ENCODE peak calls at places on chromosomes 11 and 22, in seven cellular contexts. V is RPMI7951, I is HTR-8/SVneo, K is GM12891, E is head of caudate nucleus, Q is HS-27A, L is T follicular helper cell. T is an unnamed sample.

GRCh38 chr22:29156507-29156906 is 49.2 kb upstream of the EMID1 start:
- DNase-seq in E (no peak), L (no peak), I (peak), V (no peak), Q (no peak), K (no peak), T (peak)

GRCh38 chr22:46479046-46479445 is 58.4 kb downstream of the CELSR1 start:
- DNase-seq in V (no peak), L (no peak), K (no peak), E (no peak), Q (no peak), I (no peak), T (no peak)

GRCh38 chr22:31846161-31847115 is 92.6 kb downstream of the DEPDC5 start:
- DNase-seq in E (no peak), Q (no peak), K (no peak), V (peak), I (no peak), L (no peak), T (peak)

GRCh38 chr11:124518900-124519541 is 24.4 kb downstream of the OR8B12 start:
- DNase-seq in L (no peak), Q (no peak), E (no peak), V (peak), I (no peak), K (no peak), T (no peak)

GRCh38 chr11:64161037-64161436 is 4.9 kb downstream of the MACROD1 start:
- DNase-seq in K (no peak), E (no peak), V (no peak), L (no peak), I (no peak), Q (no peak), T (no peak)

GRCh38 chr11:1335811-1336761 is 26.7 kb upstream of the TOLLIP start:
- DNase-seq in I (peak), Q (no peak), E (peak), V (peak), K (no peak), L (peak), T (peak)

GRCh38 chr22:24810043-24810749 is 4.2 kb downstream of the SGSM1 start:
- DNase-seq in Q (no peak), L (no peak), E (peak), I (no peak), V (peak), K (no peak), T (no peak)

GRCh38 chr22:43230983-43231723 is 44.2 kb upstream of the TTLL12 start:
- DNase-seq in V (peak), I (peak), Q (peak), E (peak), L (peak), K (peak), T (peak)

GRCh38 chr11:63609536-63609935 is 4.7 kb downstream of the PLAAT3 start:
- DNase-seq in K (no peak), Q (no peak), V (no peak), I (no peak), E (peak), L (no peak), T (no peak)

GRCh38 chr11:2672553-2673249 is 27.1 kb downstream of the KCNQ1OT1 start:
- DNase-seq in V (no peak), E (peak), K (no peak), L (no peak), I (no peak), Q (no peak), T (peak)

GRCh38 chr22:26438006-26438405 is 8.9 kb downstream of the ASPHD2 start:
- DNase-seq in L (no peak), Q (no peak), V (no peak), I (no peak), E (no peak), K (no peak), T (peak)

GRCh38 chr22:42780070-42780540 is 59.4 kb upstream of the A4GALT start:
- DNase-seq in V (peak), E (no peak), K (no peak), I (peak), Q (peak), L (peak), T (peak)

GRCh38 chr11:73206751-73207280 is 11.3 kb upstream of the P2RY2 start:
- DNase-seq in I (no peak), V (no peak), Q (peak), L (no peak), K (no peak), E (no peak), T (no peak)

GRCh38 chr22:20523118-20523983 is 15.9 kb downstream of the MED15 start:
- DNase-seq in Q (no peak), E (no peak), V (peak), I (no peak), L (no peak), K (no peak), T (no peak)

GRCh38 chr11:9029477-9029876 is 25.7 kb upstream of the NRIP3 start:
- DNase-seq in E (no peak), I (no peak), K (no peak), Q (no peak), V (no peak), L (no peak), T (no peak)

GRCh38 chr11:129791515-129791914 is 24.1 kb upstream of the TMEM45B start:
- DNase-seq in L (no peak), I (no peak), E (no peak), Q (no peak), K (no peak), V (no peak), T (no peak)

GRCh38 chr11:75450826-75451783 is 18.1 kb upstream of the KLHL35 start:
- DNase-seq in E (no peak), L (no peak), K (peak), Q (no peak), I (no peak), V (no peak), T (peak)

GRCh38 chr22:37768273-37768672 is 39.5 kb upstream of the GCAT start:
- DNase-seq in V (no peak), K (no peak), Q (no peak), E (no peak), L (no peak), I (no peak), T (no peak)

GRCh38 chr22:27397036-27397947 is 404.3 kb downstream of the MN1 start:
- DNase-seq in V (no peak), L (no peak), Q (no peak), I (no peak), K (no peak), E (no peak), T (no peak)

GRCh38 chr11:134625151-134625550 is 213.1 kb upstream of the B3GAT1 start:
- DNase-seq in K (no peak), V (no peak), Q (no peak), I (no peak), L (no peak), E (no peak), T (no peak)

GRCh38 chr11:84757711-84758110 is 869.4 kb downstream of the DLG2 start:
- DNase-seq in I (no peak), V (no peak), Q (no peak), K (no peak), L (no peak), E (no peak), T (no peak)

GRCh38 chr11:29184939-29185890 is 831.6 kb downstream of the KCNA4 start:
- DNase-seq in Q (peak), V (peak), K (no peak), I (peak), L (no peak), E (no peak), T (peak)

GRCh38 chr11:19344661-19345518 is 104.1 kb upstream of the E2F8 start:
- DNase-seq in E (peak), V (no peak), Q (no peak), L (no peak), I (peak), K (peak), T (peak)

GRCh38 chr11:85806876-85807275 is 4.1 kb downstream of the SYTL2 start:
- DNase-seq in E (no peak), V (no peak), K (no peak), L (no peak), Q (no peak), I (no peak), T (no peak)

GRCh38 chr22:22578702-22579424 is 19.8 kb upstream of the PRAME start:
- DNase-seq in Q (no peak), L (no peak), K (no peak), I (no peak), E (no peak), V (peak), T (peak)

GRCh38 chr22:27129266-27129665 is 471.9 kb downstream of the MIAT start:
- DNase-seq in V (peak), K (no peak), L (no peak), Q (no peak), I (no peak), E (no peak), T (no peak)